ENCODE peak calls at places on chromosomes 13 and 19, in five cellular contexts. I is GM12878, V is GM23248, P is endothelial cell of umbilical vein, N is hepatocyte. U is an unnamed sample.

GRCh38 chr19:41626877-41627276 is at the start of gene CEACAM4:
- DNase-seq in V (no peak), P (no peak), I (no peak), N (no peak), U (no peak)

GRCh38 chr19:4732680-4733114 is 9.1 kb upstream of the DPP9 start:
- DNase-seq in I (no peak), V (peak), N (peak), P (peak), U (peak)

GRCh38 chr13:99282264-99283231 is 24.4 kb upstream of the GPR18 start:
- DNase-seq in P (no peak), I (no peak), N (no peak), V (peak), U (no peak)

GRCh38 chr19:17075860-17076538 is 422 bp downstream of the MYO9B start:
- DNase-seq in N (peak), I (no peak), V (peak), P (peak), U (peak)

GRCh38 chr13:91922969-91923592 is 524.7 kb downstream of the GPC5 start:
- DNase-seq in N (peak), I (no peak), V (no peak), P (no peak), U (no peak)

GRCh38 chr19:13718733-13719132 is 45.6 kb upstream of the MRI1 start:
- DNase-seq in P (no peak), V (peak), I (no peak), N (peak), U (peak)

GRCh38 chr13:60627071-60627686 is 230.2 kb downstream of the TDRD3 start:
- DNase-seq in V (peak), I (no peak), P (peak), N (peak), U (peak)

GRCh38 chr19:6059996-6060599 is 50.2 kb downstream of the RFX2 start:
- DNase-seq in V (no peak), I (no peak), P (no peak), N (no peak), U (no peak)

GRCh38 chr13:43285891-43286602 is 262.7 kb downstream of the DNAJC15 start:
- DNase-seq in P (no peak), V (peak), I (no peak), N (no peak), U (peak)

GRCh38 chr13:112444001-112444311 is 67.8 kb downstream of the SPACA7 start:
- DNase-seq in V (peak), P (peak), I (no peak), N (peak), U (peak)

GRCh38 chr19:18846862-18847515 is 15.2 kb downstream of the UPF1 start:
- DNase-seq in N (peak), P (peak), I (no peak), V (peak), U (peak)

GRCh38 chr13:44969858-44970484 is 19.3 kb downstream of the NUFIP1 start:
- DNase-seq in V (peak), P (peak), I (no peak), N (peak), U (peak)

GRCh38 chr19:48403606-48404005 is 10.1 kb downstream of the GRIN2D start:
- DNase-seq in V (peak), I (no peak), N (peak), P (peak), U (peak)

GRCh38 chr19:49766007-49766937 is 529 bp upstream of the AP2A1 start:
- DNase-seq in V (peak), N (peak), P (peak), I (peak), U (peak)

GRCh38 chr19:50565984-50566903 is 2.0 kb downstream of the LRRC4B start:
- DNase-seq in I (no peak), N (peak), V (no peak), P (no peak), U (no peak)

GRCh38 chr13:114032121-114032799 is 58.4 kb upstream of the C13orf46 start:
- DNase-seq in P (peak), I (no peak), N (no peak), V (peak), U (peak)

GRCh38 chr13:112831196-112831595 is 137.8 kb upstream of the MCF2L start:
- DNase-seq in P (no peak), N (no peak), I (no peak), V (no peak), U (no peak)

GRCh38 chr19:47280183-47280797 is 5.6 kb downstream of the INAFM1 start:
- DNase-seq in V (peak), P (peak), I (no peak), N (peak), U (no peak)

GRCh38 chr19:33905937-33906577 is 109.4 kb downstream of the KCTD15 start:
- DNase-seq in P (peak), N (peak), V (peak), I (no peak), U (peak)

GRCh38 chr13:93758575-93758974 is 532.0 kb downstream of the GPC6 start:
- DNase-seq in V (peak), N (no peak), P (peak), I (no peak), U (peak)

GRCh38 chr13:97257800-97258799 is 36.0 kb downstream of the MBNL2 start:
- DNase-seq in N (peak), V (peak), P (peak), I (peak), U (peak)

GRCh38 chr13:109787135-109787954 is 962 bp upstream of the IRS2 start:
- DNase-seq in P (peak), N (peak), I (no peak), V (peak), U (no peak)

GRCh38 chr13:75299206-75299605 is 182.8 kb downstream of the TBC1D4 start:
- DNase-seq in P (no peak), N (no peak), I (no peak), V (no peak), U (no peak)

GRCh38 chr13:111461445-111462149 is 141.2 kb downstream of the TEX29 start:
- DNase-seq in I (no peak), N (no peak), P (no peak), V (no peak), U (no peak)

GRCh38 chr19:11479470-11480080 is 1.3 kb downstream of the ELAVL3 start:
- DNase-seq in I (no peak), P (no peak), V (peak), N (peak), U (no peak)

GRCh38 chr19:6766357-6767080 is 716 bp downstream of the SH2D3A start:
- DNase-seq in P (no peak), V (no peak), I (no peak), N (no peak), U (no peak)

GRCh38 chr19:55113570-55114039 is 3.8 kb downstream of the PPP1R12C start:
- DNase-seq in N (peak), P (peak), V (peak), I (no peak), U (peak)

GRCh38 chr13:97975280-97975850 is 21.9 kb downstream of the IPO5 start:
- DNase-seq in P (no peak), I (no peak), V (no peak), N (no peak), U (no peak)

GRCh38 chr19:5071579-5071978 is 102.7 kb downstream of the KDM4B start:
- DNase-seq in V (no peak), P (no peak), N (no peak), I (no peak), U (no peak)

GRCh38 chr19:46718157-46718933 is 1.4 kb upstream of the PRKD2 start:
- DNase-seq in N (peak), P (no peak), V (peak), I (peak), U (no peak)

GRCh38 chr13:113643593-113643992 is 14.4 kb downstream of the ATP4B start:
- DNase-seq in N (no peak), P (no peak), I (no peak), V (no peak), U (no peak)

GRCh38 chr13:76425930-76426329 is 460.3 kb downstream of the KCTD12 start:
- DNase-seq in N (peak), P (peak), V (peak), I (no peak), U (peak)

GRCh38 chr13:80527400-80527799 is 186.5 kb upstream of the SPRY2 start:
- DNase-seq in N (no peak), P (peak), I (no peak), V (no peak), U (no peak)

GRCh38 chr19:13965926-13966683 is 13.8 kb downstream of the DCAF15 start:
- DNase-seq in N (peak), I (no peak), P (no peak), V (no peak), U (no peak)

GRCh38 chr19:19115954-19116353 is 22.3 kb downstream of the TMEM161A start:
- DNase-seq in V (peak), I (no peak), P (no peak), N (no peak), U (no peak)

GRCh38 chr19:44303976-44304568 is 753 bp downstream of the ZNF235 start:
- DNase-seq in N (peak), P (no peak), V (peak), I (no peak), U (no peak)
- H2AFZ ChIP-seq in N (peak), P (peak), V (peak), I (peak), U (peak)

GRCh38 chr13:37226966-37227365 is 121.5 kb upstream of the CSNK1A1L start:
- DNase-seq in V (peak), N (no peak), I (no peak), P (no peak), U (peak)

GRCh38 chr13:37225414-37226047 is 120.1 kb upstream of the CSNK1A1L start:
- DNase-seq in I (no peak), P (no peak), V (peak), N (no peak), U (peak)

DNA sequence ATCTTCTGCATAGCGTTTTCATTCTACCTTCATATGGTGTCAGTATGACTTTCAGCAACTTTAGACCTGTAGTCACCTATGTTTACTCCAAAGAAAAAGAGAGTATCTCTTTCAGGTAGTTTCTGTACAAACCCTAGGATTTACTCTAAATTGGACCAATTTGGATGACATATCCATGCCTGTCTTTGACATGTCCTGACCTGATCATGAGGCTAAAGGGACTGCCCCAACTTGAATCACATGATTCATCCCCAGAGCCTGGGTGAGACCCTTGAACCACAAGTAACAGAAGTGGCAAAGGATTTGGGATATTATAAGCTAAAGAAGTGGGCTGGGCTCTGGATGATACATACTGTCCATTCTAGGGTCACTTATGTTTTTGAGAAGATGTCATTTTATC is 124.5 kb upstream of the CSNK1A1L start:
- DNase-seq in I (no peak), V (no peak), N (no peak), P (no peak), U (no peak)
- H2AFZ ChIP-seq in I (no peak), V (no peak), N (no peak), P (no peak), U (no peak)

DNA sequence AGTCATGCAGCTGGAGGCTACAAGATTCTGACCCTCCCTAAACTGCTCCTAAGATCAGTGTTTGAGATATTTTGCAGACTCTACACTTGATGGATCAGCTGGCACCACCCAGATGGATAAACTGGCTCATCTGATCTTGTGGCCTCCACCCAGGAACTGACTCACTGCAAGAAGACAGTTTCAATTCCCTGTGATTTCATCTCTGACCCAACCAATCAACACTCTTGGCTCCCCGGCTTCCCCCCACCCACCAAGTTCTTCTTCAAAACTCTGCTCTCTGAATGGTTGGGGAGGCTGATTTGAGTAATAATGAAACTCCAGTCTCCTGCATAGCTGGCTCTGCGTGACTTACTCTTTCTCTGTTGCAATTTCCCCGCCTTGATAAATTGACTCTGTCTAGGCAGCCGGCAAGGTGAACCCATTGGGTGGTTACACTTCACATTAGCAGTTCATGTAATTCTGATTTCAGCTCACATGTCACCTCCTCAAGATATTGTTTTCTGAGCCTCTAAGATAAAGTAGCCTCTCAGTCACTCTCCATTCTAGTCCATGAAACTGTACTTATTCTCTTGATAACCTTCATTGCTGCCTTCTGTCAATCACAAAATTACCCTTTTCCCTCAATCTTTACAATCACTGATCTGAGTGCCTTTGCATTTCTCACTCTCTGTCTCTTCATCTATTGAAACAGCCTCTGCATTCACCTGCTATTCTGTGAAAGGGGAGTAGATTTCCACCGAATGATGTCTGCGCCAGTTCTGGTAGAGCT is 9.9 kb upstream of the FPR3 start:
- DNase-seq in V (peak), N (no peak), I (peak), P (no peak), U (peak)
- H2AFZ ChIP-seq in V (peak), N (no peak), I (no peak), P (no peak), U (no peak)

DNA sequence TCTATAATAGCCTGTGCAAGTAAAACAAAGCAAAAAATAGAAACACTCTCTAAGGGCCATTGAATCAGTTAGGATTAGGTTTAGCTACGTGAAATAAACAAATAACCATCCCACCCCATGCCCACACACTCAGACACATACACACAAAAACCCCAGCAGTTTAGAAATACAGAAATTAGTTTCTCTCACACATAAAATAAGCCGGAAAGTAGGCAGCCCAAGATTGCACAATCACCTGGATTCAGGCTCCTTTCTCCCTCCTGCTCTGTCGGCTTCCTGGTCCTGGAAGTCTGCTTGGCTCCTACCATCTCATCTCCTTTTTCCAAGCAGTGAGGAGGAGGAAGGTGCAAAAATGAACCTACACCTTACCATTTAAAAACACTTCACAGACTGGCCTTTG is 22.6 kb upstream of the USP12 start:
- DNase-seq in V (peak), N (no peak), I (no peak), P (no peak), U (no peak)
- H2AFZ ChIP-seq in V (peak), N (no peak), I (no peak), P (peak), U (no peak)

DNA sequence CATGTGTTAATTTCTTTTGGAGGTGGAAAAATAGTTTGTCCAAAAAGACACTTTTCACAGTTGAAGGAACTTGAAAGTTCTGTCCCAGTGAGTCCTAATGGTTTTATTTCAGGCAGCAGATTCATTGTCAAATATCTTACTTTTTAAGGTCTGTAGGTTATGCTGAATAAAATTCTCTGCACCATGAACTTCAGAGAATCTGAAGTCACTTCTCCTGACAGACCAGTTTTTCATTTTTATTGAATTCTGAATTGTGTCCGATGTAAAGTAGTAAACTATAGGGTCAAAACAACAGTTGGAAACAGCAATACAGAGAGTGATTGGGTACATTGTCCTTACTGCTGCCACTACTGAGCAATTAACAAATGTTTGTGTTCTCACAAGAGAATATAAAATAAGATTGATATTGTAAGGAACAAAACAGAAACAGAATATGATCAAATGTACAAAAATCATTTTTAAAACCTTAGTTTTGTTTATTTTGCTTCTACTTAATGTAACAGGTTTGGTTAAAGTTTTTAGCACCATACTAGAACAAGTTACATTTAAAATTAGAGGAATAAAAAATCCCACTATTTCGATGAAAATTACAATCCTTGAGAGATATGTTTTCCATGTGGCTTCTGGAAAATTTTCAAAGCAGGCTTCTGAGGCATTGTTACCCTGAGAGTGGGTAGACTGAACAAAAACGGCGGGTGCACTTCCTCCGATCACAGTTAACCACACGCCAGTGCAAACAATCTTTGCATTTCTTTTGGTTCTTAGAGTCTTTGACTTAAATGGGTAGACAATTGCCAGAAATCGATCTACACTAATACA is 1.4 kb downstream of the LPAR6 start:
- DNase-seq in V (peak), I (no peak), N (peak), P (peak), U (no peak)
- H2AFZ ChIP-seq in V (peak), I (no peak), N (peak), P (no peak), U (no peak)

GRCh38 chr19:39335168-39335567 is 675 bp downstream of the GMFG start:
- DNase-seq in I (no peak), N (no peak), P (no peak), V (no peak), U (no peak)
- H2AFZ ChIP-seq in I (peak), N (no peak), P (peak), V (no peak), U (peak)

DNA sequence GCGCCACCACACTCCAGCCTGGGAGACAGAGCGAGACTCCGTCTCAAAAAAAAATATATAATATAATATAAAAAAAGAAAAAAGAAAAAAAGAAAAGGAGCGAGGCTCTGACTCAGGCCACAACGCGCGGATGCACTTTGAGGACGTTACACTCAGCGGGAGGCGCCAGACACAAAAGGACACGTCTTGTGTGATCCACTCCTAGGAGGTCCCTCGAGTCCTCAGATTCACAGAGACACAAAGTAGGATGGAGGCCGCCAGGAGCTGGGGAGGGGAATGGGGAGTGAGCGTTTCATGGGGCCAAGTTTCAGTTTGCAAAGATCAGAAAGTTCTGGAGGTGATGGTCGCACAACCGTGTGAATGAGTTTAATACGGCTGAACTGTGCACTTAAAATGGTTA is 8.5 kb upstream of the ABHD17A start:
- DNase-seq in P (no peak), V (no peak), I (no peak), N (no peak), U (no peak)
- H2AFZ ChIP-seq in P (no peak), V (no peak), I (no peak), N (no peak), U (no peak)

GRCh38 chr19:35525873-35526272 is 2.2 kb downstream of the SBSN start:
- DNase-seq in P (no peak), I (no peak), V (no peak), N (no peak), U (no peak)

GRCh38 chr19:35521124-35521743 is 6.9 kb downstream of the SBSN start:
- DNase-seq in V (no peak), P (no peak), N (no peak), I (no peak), U (no peak)

GRCh38 chr19:35522745-35523327 is 5.3 kb downstream of the SBSN start:
- DNase-seq in P (no peak), V (no peak), I (no peak), N (no peak), U (no peak)

GRCh38 chr19:35528218-35529038 is at the start of gene SBSN:
- DNase-seq in V (peak), N (no peak), P (no peak), I (no peak), U (peak)

DNA sequence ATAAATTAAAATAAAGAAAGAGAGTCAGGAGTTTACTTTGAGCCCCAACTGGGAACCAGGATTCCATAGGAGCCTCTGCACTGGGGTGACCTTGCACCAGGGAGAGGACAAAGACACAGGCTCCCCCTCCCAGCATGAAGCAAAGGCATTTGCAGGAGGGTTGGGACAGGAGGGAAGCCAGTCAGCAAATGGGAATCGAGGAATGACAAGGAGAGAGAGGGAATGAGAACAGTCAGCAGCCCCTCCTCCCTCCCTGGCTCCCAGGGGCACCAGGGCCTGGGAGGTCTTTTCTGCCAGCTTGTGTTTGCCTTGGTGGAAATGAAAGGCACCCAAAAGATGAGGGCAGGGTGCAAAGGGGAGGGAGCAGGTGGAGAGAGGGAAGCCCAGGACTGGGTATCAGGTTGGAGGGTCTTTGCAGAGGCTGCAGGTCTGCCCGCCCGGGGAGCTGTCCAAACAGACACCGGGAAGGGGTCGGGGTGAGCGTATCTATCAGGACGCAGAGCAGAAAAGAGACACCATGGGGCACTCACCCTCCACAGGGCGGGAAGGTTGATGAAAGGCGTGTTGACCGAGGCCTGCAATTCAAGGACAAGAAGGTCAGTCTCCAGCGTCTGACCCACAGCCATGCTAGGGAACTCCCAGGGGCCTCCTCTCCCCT is 3.8 kb downstream of the SBSN start:
- DNase-seq in P (no peak), V (no peak), I (no peak), N (no peak), U (no peak)
- H2AFZ ChIP-seq in P (no peak), V (no peak), I (no peak), N (no peak), U (no peak)